ENCODE peak calls at places on chromosomes 5 and 9, in seven cellular contexts. One of them, this sample, is unnamed.

GRCh38 chr9:113648048-113648447 is 184.5 kb downstream of the RGS3 start:
- DNase-seq in IMR-90: no peak
- DNase-seq in neuronal stem cell: no peak
- DNase-seq in H1: no peak
- DNase-seq in mesenchymal stem cell: no peak
- DNase-seq in H9: no peak
- DNase-seq in trophoblast cell: no peak
- DNase-seq in this sample: no peak

GRCh38 chr9:7174884-7175283 is 417.1 kb downstream of the KDM4C start:
- DNase-seq in IMR-90: no peak
- DNase-seq in neuronal stem cell: no peak
- DNase-seq in H1: no peak
- DNase-seq in mesenchymal stem cell: no peak
- DNase-seq in H9: no peak
- DNase-seq in trophoblast cell: no peak
- DNase-seq in this sample: no peak

GRCh38 chr5:78008356-78008967 is 232.3 kb upstream of the TBCA start:
- DNase-seq in IMR-90: peak; percentile 58
- DNase-seq in neuronal stem cell: no peak
- DNase-seq in H1: no peak
- DNase-seq in mesenchymal stem cell: peak; percentile 60
- DNase-seq in H9: no peak
- DNase-seq in trophoblast cell: peak; percentile 72
- DNase-seq in this sample: peak; percentile 62

GRCh38 chr9:132026932-132027585 is 52.6 kb downstream of the MED27 start:
- DNase-seq in IMR-90: peak; percentile 74
- DNase-seq in neuronal stem cell: no peak
- DNase-seq in H1: peak; percentile 43
- DNase-seq in mesenchymal stem cell: peak; percentile 71
- DNase-seq in H9: peak; percentile 41
- DNase-seq in trophoblast cell: peak; percentile 78
- DNase-seq in this sample: peak; percentile 90

GRCh38 chr5:14504332-14504727 is 77.3 kb upstream of the OTULINL start:
- DNase-seq in IMR-90: no peak
- DNase-seq in neuronal stem cell: no peak
- DNase-seq in H1: no peak
- DNase-seq in mesenchymal stem cell: no peak
- DNase-seq in H9: no peak
- DNase-seq in trophoblast cell: no peak
- DNase-seq in this sample: no peak

GRCh38 chr5:138972836-138973235 is 97.7 kb upstream of the LRRTM2 start:
- DNase-seq in IMR-90: no peak
- DNase-seq in neuronal stem cell: no peak
- DNase-seq in H1: no peak
- DNase-seq in mesenchymal stem cell: no peak
- DNase-seq in H9: no peak
- DNase-seq in trophoblast cell: no peak
- DNase-seq in this sample: peak; percentile 42

GRCh38 chr9:133134419-133135190 is 13.6 kb upstream of the RALGDS start:
- DNase-seq in IMR-90: no peak
- DNase-seq in neuronal stem cell: no peak
- DNase-seq in H1: no peak
- DNase-seq in mesenchymal stem cell: no peak
- DNase-seq in H9: no peak
- DNase-seq in trophoblast cell: no peak
- DNase-seq in this sample: no peak

GRCh38 chr9:124770359-124771020 is 621 bp downstream of the NR6A1 start:
- DNase-seq in IMR-90: no peak
- DNase-seq in neuronal stem cell: no peak
- DNase-seq in H1: no peak
- DNase-seq in mesenchymal stem cell: no peak
- DNase-seq in H9: no peak
- DNase-seq in trophoblast cell: no peak
- DNase-seq in this sample: no peak

GRCh38 chr5:80399553-80400239 is 8.2 kb upstream of the ZFYVE16 start:
- DNase-seq in IMR-90: peak; percentile 73
- DNase-seq in neuronal stem cell: no peak
- DNase-seq in H1: no peak
- DNase-seq in mesenchymal stem cell: peak; percentile 78
- DNase-seq in H9: no peak
- DNase-seq in trophoblast cell: peak; percentile 58
- DNase-seq in this sample: no peak

GRCh38 chr5:159947708-159948358 is 31.6 kb downstream of the ADRA1B start:
- DNase-seq in IMR-90: peak; percentile 69
- DNase-seq in neuronal stem cell: no peak
- DNase-seq in H1: no peak
- DNase-seq in mesenchymal stem cell: no peak
- DNase-seq in H9: no peak
- DNase-seq in trophoblast cell: peak; percentile 87
- DNase-seq in this sample: no peak

GRCh38 chr5:34811691-34812090 is 27.3 kb upstream of the TTC23L start:
- DNase-seq in IMR-90: no peak
- DNase-seq in neuronal stem cell: no peak
- DNase-seq in H1: no peak
- DNase-seq in mesenchymal stem cell: no peak
- DNase-seq in H9: no peak
- DNase-seq in trophoblast cell: peak; percentile 62
- DNase-seq in this sample: no peak

GRCh38 chr5:53942724-53943123 is 367.6 kb downstream of the ARL15 start:
- DNase-seq in IMR-90: peak; percentile 86
- DNase-seq in neuronal stem cell: no peak
- DNase-seq in H1: no peak
- DNase-seq in mesenchymal stem cell: peak; percentile 37
- DNase-seq in H9: no peak
- DNase-seq in trophoblast cell: peak; percentile 80
- DNase-seq in this sample: peak; percentile 73

GRCh38 chr5:172801184-172801671 is 30.2 kb upstream of the DUSP1 start:
- DNase-seq in IMR-90: peak; percentile 98
- DNase-seq in neuronal stem cell: no peak
- DNase-seq in H1: no peak
- DNase-seq in mesenchymal stem cell: peak; percentile 92
- DNase-seq in H9: no peak
- DNase-seq in trophoblast cell: peak; percentile 99
- DNase-seq in this sample: peak; percentile 48

GRCh38 chr9:136003356-136004218 is 42.4 kb upstream of the UBAC1 start:
- DNase-seq in IMR-90: no peak
- DNase-seq in neuronal stem cell: no peak
- DNase-seq in H1: no peak
- DNase-seq in mesenchymal stem cell: no peak
- DNase-seq in H9: no peak
- DNase-seq in trophoblast cell: no peak
- DNase-seq in this sample: no peak

DNA sequence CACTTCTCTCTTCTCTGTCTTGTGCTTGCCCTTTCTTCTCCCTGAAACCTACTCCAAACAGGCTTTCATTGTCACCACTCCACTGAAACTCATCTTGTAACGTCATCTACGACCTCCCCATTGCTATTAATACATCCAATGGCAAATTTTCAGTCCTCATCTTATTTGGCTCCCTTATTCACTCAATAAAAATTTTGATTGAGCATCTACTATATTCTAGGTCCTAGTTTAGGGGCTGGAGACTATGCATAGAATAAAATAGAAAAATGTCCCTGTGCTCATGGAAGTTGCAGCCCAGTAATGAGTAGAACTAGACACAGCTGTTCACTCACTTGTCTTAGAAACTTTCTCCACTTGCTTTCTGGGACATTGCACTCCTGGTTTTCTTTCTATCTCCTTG is 24.9 kb upstream of the FSTL4 start:
- DNase-seq in IMR-90: no peak
- DNase-seq in neuronal stem cell: no peak
- DNase-seq in H1: no peak
- DNase-seq in mesenchymal stem cell: no peak
- DNase-seq in H9: no peak
- DNase-seq in trophoblast cell: no peak
- DNase-seq in this sample: no peak
- H2BK120ac ChIP-seq in IMR-90: no peak overlapping the region
- H2BK120ac ChIP-seq in neuronal stem cell: no peak overlapping the region
- H2BK120ac ChIP-seq in H1: no peak overlapping the region
- H2BK120ac ChIP-seq in mesenchymal stem cell: no peak overlapping the region
- H2BK120ac ChIP-seq in H9: no peak overlapping the region
- H2BK120ac ChIP-seq in trophoblast cell: no peak overlapping the region
- H2BK120ac ChIP-seq in this sample: no peak overlapping the region

DNA sequence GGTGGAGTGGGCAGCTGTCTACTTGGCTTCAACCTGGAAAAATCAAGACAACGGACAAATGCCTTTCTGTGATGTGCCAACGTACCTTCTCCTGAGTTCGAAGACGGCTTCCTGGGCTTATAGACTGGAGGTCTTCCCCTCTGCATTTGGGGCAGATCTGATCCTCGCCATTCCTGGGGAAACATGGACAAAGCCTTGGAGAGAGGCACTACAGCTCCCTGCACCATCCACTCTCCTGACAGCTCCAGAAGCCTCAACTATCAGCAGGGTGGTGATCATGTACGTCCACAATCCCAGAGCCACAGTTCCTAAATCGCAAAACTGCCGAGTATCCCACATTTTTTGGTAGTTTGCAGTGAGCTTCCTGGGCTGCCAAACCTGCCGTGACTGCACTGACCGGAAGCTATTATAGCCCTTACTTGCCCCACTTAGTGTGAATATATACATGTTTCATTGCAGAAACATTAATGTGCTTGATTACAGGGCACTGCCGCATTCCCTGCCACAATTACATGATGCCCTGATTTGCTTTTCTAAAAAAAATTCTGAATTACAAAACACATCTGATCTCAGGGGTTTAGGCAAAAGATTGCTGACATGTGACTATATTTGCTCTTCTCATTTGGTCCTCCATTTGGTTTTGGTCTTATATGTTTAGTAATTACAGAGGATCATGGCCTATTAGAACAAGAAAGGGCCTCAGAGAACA is 2.8 kb downstream of the TRAF1 start:
- DNase-seq in IMR-90: no peak
- DNase-seq in neuronal stem cell: no peak
- DNase-seq in H1: no peak
- DNase-seq in mesenchymal stem cell: no peak
- DNase-seq in H9: no peak
- DNase-seq in trophoblast cell: no peak
- DNase-seq in this sample: no peak
- H2BK5ac ChIP-seq in IMR-90: no peak overlapping the region
- H2BK5ac ChIP-seq in neuronal stem cell: no peak overlapping the region
- H2BK5ac ChIP-seq in H1: no peak overlapping the region
- H2BK5ac ChIP-seq in mesenchymal stem cell: no peak overlapping the region
- H2BK5ac ChIP-seq in H9: no peak overlapping the region
- H2BK5ac ChIP-seq in trophoblast cell: no peak overlapping the region
- H2BK5ac ChIP-seq in this sample: no peak overlapping the region

DNA sequence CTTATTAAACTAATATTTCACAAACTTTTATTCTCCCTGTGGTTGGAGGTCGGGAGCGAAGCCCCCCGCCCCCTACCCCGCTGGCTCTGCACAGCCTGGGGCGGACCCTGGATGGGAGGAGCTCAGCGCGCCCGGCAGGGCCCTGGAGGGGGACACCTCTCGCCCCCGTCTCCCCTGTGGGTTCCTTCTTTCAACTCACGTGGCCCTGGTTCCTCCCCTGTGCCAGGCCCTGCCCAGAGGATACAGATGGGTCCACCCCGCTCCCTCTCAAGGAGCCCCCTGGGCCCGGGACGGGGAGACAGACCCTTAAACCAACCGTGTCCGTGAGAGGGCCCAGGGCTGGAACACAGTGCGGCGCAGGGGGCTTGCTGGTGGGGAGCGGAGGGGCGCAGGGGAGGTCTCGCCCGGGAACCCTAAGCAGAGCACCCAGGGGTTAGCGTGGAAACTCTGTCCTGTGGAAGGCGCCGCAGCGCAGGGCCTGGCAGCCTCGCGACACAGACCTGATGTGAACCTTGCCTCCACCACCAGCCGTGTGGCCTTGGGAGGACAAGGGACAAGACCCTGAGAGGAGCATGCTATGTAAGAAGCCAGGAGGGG is 103.7 kb upstream of the MVB12B start:
- DNase-seq in IMR-90: no peak
- DNase-seq in neuronal stem cell: no peak
- DNase-seq in H1: peak; percentile 49
- DNase-seq in mesenchymal stem cell: no peak
- DNase-seq in H9: peak; percentile 25
- DNase-seq in trophoblast cell: no peak
- DNase-seq in this sample: no peak
- H2BK120ac ChIP-seq in IMR-90: no peak overlapping the region
- H2BK120ac ChIP-seq in neuronal stem cell: no peak overlapping the region
- H2BK120ac ChIP-seq in H1: no peak overlapping the region
- H2BK120ac ChIP-seq in mesenchymal stem cell: no peak overlapping the region
- H2BK120ac ChIP-seq in H9: no peak overlapping the region
- H2BK120ac ChIP-seq in trophoblast cell: no peak overlapping the region
- H2BK120ac ChIP-seq in this sample: no peak overlapping the region

DNA sequence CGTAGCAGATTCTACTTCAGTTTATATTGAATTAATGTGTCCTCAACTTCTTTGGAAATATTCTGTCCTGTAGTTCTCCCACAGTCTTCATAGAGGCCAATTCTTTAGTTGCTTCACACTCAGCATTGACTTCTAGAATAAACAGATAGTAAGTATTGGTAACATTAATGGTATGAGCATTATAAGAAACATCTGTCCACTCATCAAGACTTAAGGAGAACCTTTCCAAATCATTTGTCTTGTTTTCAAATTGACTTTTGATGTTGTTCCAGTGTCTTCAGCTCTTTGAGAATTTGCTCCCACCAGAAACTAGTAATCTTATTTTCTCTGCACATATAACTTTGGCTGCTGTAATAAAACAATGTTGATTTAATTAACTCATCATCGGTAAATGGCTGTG is 18.3 kb downstream of the RANBP17 start:
- DNase-seq in IMR-90: no peak
- DNase-seq in neuronal stem cell: no peak
- DNase-seq in H1: no peak
- DNase-seq in mesenchymal stem cell: no peak
- DNase-seq in H9: no peak
- DNase-seq in trophoblast cell: no peak
- DNase-seq in this sample: no peak
- H2BK5ac ChIP-seq in IMR-90: no peak overlapping the region
- H2BK5ac ChIP-seq in neuronal stem cell: no peak overlapping the region
- H2BK5ac ChIP-seq in H1: no peak overlapping the region
- H2BK5ac ChIP-seq in mesenchymal stem cell: no peak overlapping the region
- H2BK5ac ChIP-seq in H9: no peak overlapping the region
- H2BK5ac ChIP-seq in trophoblast cell: no peak overlapping the region
- H2BK5ac ChIP-seq in this sample: no peak overlapping the region